ENCODE peak calls at places on chromosomes 7 and 10, in seven cellular contexts. E, J, U, N, W, I and F are unnamed samples.

GRCh38 chr10:8116926-8117493 is 62.5 kb downstream of the GATA3 start:
- DNase-seq in W (no peak), I (no peak), J (no peak), E (no peak), U (no peak), N (no peak), F (no peak)

GRCh38 chr10:117747636-117748035 is 205.1 kb downstream of the EMX2 start:
- DNase-seq in U (no peak), N (no peak), W (no peak), E (no peak), I (no peak), J (no peak), F (no peak)

GRCh38 chr10:23344251-23344841 is at the start of gene C10orf67:
- DNase-seq in I (no peak), N (no peak), W (no peak), U (no peak), J (no peak), E (no peak), F (peak; percentile 13)

GRCh38 chr10:49171326-49172140 is 16.7 kb downstream of the TMEM273 start:
- DNase-seq in E (no peak), W (no peak), J (no peak), U (no peak), I (no peak), N (no peak), F (no peak)

GRCh38 chr10:106513328-106513727 is 651.2 kb downstream of the SORCS1 start:
- DNase-seq in U (no peak), J (no peak), W (no peak), I (no peak), N (no peak), E (no peak), F (no peak)

GRCh38 chr7:137715546-137715945 is 131.2 kb downstream of the DGKI start:
- DNase-seq in U (no peak), N (no peak), I (no peak), J (no peak), E (no peak), W (no peak), F (no peak)

GRCh38 chr7:72152171-72153131 is 259.7 kb downstream of the CALN1 start:
- DNase-seq in E (no peak), W (no peak), J (no peak), N (no peak), U (no peak), I (no peak), F (peak; percentile 85)

GRCh38 chr10:62916157-62916603 is 100.0 kb upstream of the EGR2 start:
- DNase-seq in J (no peak), N (no peak), W (no peak), I (peak; percentile 2), E (no peak), U (no peak), F (no peak)

GRCh38 chr7:47039899-47040298 is 542.0 kb downstream of the TNS3 start:
- DNase-seq in J (no peak), E (no peak), I (no peak), U (no peak), W (no peak), N (no peak), F (no peak)

GRCh38 chr7:154911411-154911810 is 91.5 kb downstream of the PAXIP1 start:
- DNase-seq in J (no peak), U (no peak), W (no peak), N (no peak), I (no peak), E (no peak), F (no peak)

GRCh38 chr7:92634924-92635519 is 44.8 kb upstream of the FAM133B start:
- DNase-seq in U (no peak), W (no peak), E (no peak), N (no peak), I (peak; percentile 61), J (peak; percentile 41), F (no peak)

GRCh38 chr7:25615603-25616002 is 387.3 kb upstream of the NPVF start:
- DNase-seq in E (no peak), W (no peak), I (no peak), N (peak; percentile 85), J (no peak), U (no peak), F (no peak)

GRCh38 chr10:78381072-78381471 is 347.4 kb downstream of the RPS24 start:
- DNase-seq in J (no peak), E (no peak), I (no peak), N (no peak), W (no peak), U (no peak), F (no peak)

GRCh38 chr7:150855476-150856302 is 3.4 kb downstream of the AOC1 start:
- DNase-seq in I (no peak), W (no peak), J (no peak), E (no peak), U (no peak), N (no peak), F (no peak)

GRCh38 chr10:122560279-122560804 is at the start of gene DMBT1:
- DNase-seq in E (no peak), U (no peak), W (no peak), J (no peak), I (no peak), N (no peak), F (no peak)

GRCh38 chr10:94006591-94007550 is 13.1 kb downstream of the PLCE1 start:
- DNase-seq in I (no peak), E (no peak), U (no peak), N (no peak), W (no peak), J (no peak), F (no peak)

GRCh38 chr7:111866787-111867186 is 304.5 kb upstream of the IMMP2L start:
- DNase-seq in J (no peak), U (no peak), I (no peak), N (no peak), E (no peak), W (no peak), F (no peak)

GRCh38 chr7:158574308-158575036 is 13.2 kb downstream of the PTPRN2 start:
- DNase-seq in J (no peak), I (no peak), E (no peak), N (no peak), U (no peak), W (no peak), F (no peak)

GRCh38 chr7:127187740-127188139 is 65.0 kb downstream of the GRM8 start:
- DNase-seq in J (no peak), I (no peak), U (no peak), W (no peak), N (no peak), E (no peak), F (no peak)

GRCh38 chr10:6711286-6711817 is 131.3 kb upstream of the PRKCQ start:
- DNase-seq in I (no peak), U (no peak), W (no peak), E (no peak), N (no peak), J (no peak), F (no peak)

GRCh38 chr10:42990721-42991441 is 86.0 kb upstream of the RET start:
- DNase-seq in U (no peak), E (no peak), W (no peak), I (no peak), N (no peak), J (no peak), F (no peak)

GRCh38 chr7:92698237-92698841 is 108.1 kb upstream of the FAM133B start:
- DNase-seq in E (no peak), U (no peak), N (no peak), I (no peak), W (no peak), J (no peak), F (peak; percentile 44)

GRCh38 chr7:149799397-149800168 is 26.2 kb upstream of the ZNF467 start:
- DNase-seq in I (no peak), N (no peak), J (no peak), U (peak; percentile 63), E (no peak), W (peak; percentile 43), F (no peak)

GRCh38 chr7:22564511-22565045 is 64.6 kb upstream of the STEAP1B start:
- DNase-seq in I (no peak), N (peak; percentile 11), U (no peak), J (no peak), E (no peak), W (no peak), F (no peak)

GRCh38 chr7:3197567-3198212 is 103.4 kb upstream of the SDK1 start:
- DNase-seq in W (no peak), I (no peak), U (no peak), E (no peak), J (no peak), N (no peak), F (no peak)

GRCh38 chr7:1144269-1144771 is 15.7 kb downstream of the ZFAND2A start:
- DNase-seq in J (no peak), E (no peak), U (no peak), N (peak; percentile 65), I (no peak), W (no peak), F (no peak)

GRCh38 chr7:16531682-16532081 is 5.1 kb downstream of the LRRC72 start:
- DNase-seq in U (no peak), J (no peak), W (no peak), I (no peak), E (no peak), N (no peak), F (no peak)

GRCh38 chr7:105387621-105388372 is 924 bp downstream of the SRPK2 start:
- DNase-seq in I (no peak), J (peak; percentile 28), U (peak; percentile 43), W (peak; percentile 17), E (no peak), N (peak; percentile 29), F (peak; percentile 27)

GRCh38 chr10:13613519-13613918 is 26.8 kb downstream of the PRPF18 start:
- DNase-seq in J (no peak), U (no peak), W (no peak), E (no peak), I (no peak), N (no peak), F (no peak)

GRCh38 chr7:73892003-73892975 is 31.3 kb downstream of the TMEM270 start:
- DNase-seq in I (no peak), J (no peak), E (no peak), U (no peak), W (no peak), N (no peak), F (no peak)

GRCh38 chr10:42943025-42943818 is 133.6 kb upstream of the RET start:
- DNase-seq in E (no peak), I (no peak), N (no peak), U (no peak), J (no peak), W (no peak), F (no peak)

GRCh38 chr10:5669609-5670008 is 3.2 kb upstream of the ASB13 start:
- DNase-seq in J (no peak), U (no peak), W (no peak), E (no peak), I (no peak), N (no peak), F (no peak)

GRCh38 chr10:6843477-6843876 is 263.4 kb upstream of the PRKCQ start:
- DNase-seq in W (no peak), U (no peak), N (no peak), E (no peak), J (peak; percentile 4), I (no peak), F (no peak)

GRCh38 chr10:114403545-114404161 is 649 bp downstream of the AFAP1L2 start:
- DNase-seq in U (no peak), N (no peak), I (no peak), E (no peak), J (no peak), W (no peak), F (no peak)